ENCODE peak calls at places on chromosome 13, in six cellular contexts. Z is astrocyte of the spinal cord, R is H54, S is epithelial cell of esophagus, E is neural progenitor cell, X is NCI-H510A treated with DMSO at 0.1 percent for 48 hours. H is an unnamed sample.

GRCh38 chr13:41054212-41054877 is 7.0 kb upstream of the WBP4 start:
- DNase-seq in Z (peak; percentile 61), R (no peak), S (peak; percentile 65), E (peak; percentile 57), X (no peak), H (peak; percentile 71)

GRCh38 chr13:41061914-41062837 is 867 bp downstream of the WBP4 start:
- DNase-seq in Z (peak; percentile 81), R (no peak), S (peak; percentile 80), E (no peak), X (no peak), H (peak; percentile 47)

GRCh38 chr13:70792121-70792520 is 683.9 kb upstream of the KLHL1 start:
- DNase-seq in Z (no peak), R (no peak), S (no peak), E (peak; percentile 5), X (no peak), H (no peak)

GRCh38 chr13:95924389-95924994 is 128.7 kb downstream of the UGGT2 start:
- DNase-seq in Z (peak; percentile 86), R (peak; percentile 66), S (peak; percentile 91), E (no peak), X (no peak), H (peak; percentile 83)

GRCh38 chr13:32261567-32261966 is 53.6 kb downstream of the ZAR1L start:
- DNase-seq in Z (peak; percentile 86), R (peak; percentile 9), S (peak; percentile 75), E (no peak), X (peak; percentile 33), H (peak; percentile 82)

GRCh38 chr13:75603038-75603437 is 33.1 kb upstream of the LMO7 start:
- DNase-seq in Z (no peak), R (no peak), S (no peak), E (no peak), X (no peak), H (no peak)

GRCh38 chr13:101751488-101751887 is 299.0 kb downstream of the ITGBL1 start:
- DNase-seq in Z (peak; percentile 70), R (peak; percentile 26), S (peak; percentile 75), E (no peak), X (peak; percentile 28), H (peak; percentile 67)

GRCh38 chr13:98922306-98922705 is 55.6 kb downstream of the DOCK9 start:
- DNase-seq in Z (no peak), R (no peak), S (no peak), E (no peak), X (no peak), H (peak; percentile 73)

GRCh38 chr13:24741016-24741662 is 22.8 kb upstream of the RNF17 start:
- DNase-seq in Z (no peak), R (peak; percentile 21), S (peak; percentile 22), E (no peak), X (no peak), H (no peak)

GRCh38 chr13:49300716-49301589 is 53.2 kb downstream of the CDADC1 start:
- DNase-seq in Z (peak; percentile 75), R (peak; percentile 45), S (peak; percentile 71), E (peak; percentile 73), X (peak; percentile 73), H (peak; percentile 78)

GRCh38 chr13:35599385-35599784 is 122.9 kb upstream of the MAB21L1 start:
- DNase-seq in Z (no peak), R (no peak), S (peak; percentile 87), E (peak; percentile 6), X (no peak), H (no peak)

GRCh38 chr13:33855371-33855895 is 37.5 kb downstream of the RFC3 start:
- DNase-seq in Z (no peak), R (no peak), S (no peak), E (no peak), X (no peak), H (no peak)

GRCh38 chr13:46893820-46894533 is 2.9 kb downstream of the HTR2A start:
- DNase-seq in Z (peak; percentile 82), R (peak; percentile 42), S (peak; percentile 40), E (peak; percentile 90), X (no peak), H (peak; percentile 87)

GRCh38 chr13:105513448-105513847 is 1022.0 kb downstream of the EFNB2 start:
- DNase-seq in Z (no peak), R (no peak), S (no peak), E (peak; percentile 7), X (no peak), H (no peak)

GRCh38 chr13:41306271-41307150 is 4.6 kb upstream of the NAA16 start:
- DNase-seq in Z (peak; percentile 63), R (no peak), S (no peak), E (no peak), X (no peak), H (no peak)

GRCh38 chr13:75129331-75129730 is 352.6 kb downstream of the TBC1D4 start:
- DNase-seq in Z (no peak), R (no peak), S (no peak), E (no peak), X (no peak), H (no peak)

GRCh38 chr13:36834299-36834698 is 15.3 kb downstream of the RFXAP start:
- DNase-seq in Z (no peak), R (no peak), S (peak; percentile 19), E (no peak), X (no peak), H (no peak)

GRCh38 chr13:42769650-42770049 is 11.7 kb upstream of the FAM216B start:
- DNase-seq in Z (no peak), R (no peak), S (no peak), E (no peak), X (no peak), H (no peak)

GRCh38 chr13:98370261-98370660 is 193.2 kb upstream of the RNF113B start:
- DNase-seq in Z (no peak), R (no peak), S (no peak), E (no peak), X (no peak), H (no peak)

GRCh38 chr13:80235559-80236296 is 105.2 kb downstream of the SPRY2 start:
- DNase-seq in Z (peak; percentile 47), R (peak; percentile 14), S (peak; percentile 69), E (no peak), X (no peak), H (peak; percentile 73)

GRCh38 chr13:86633346-86633745 is 834.1 kb upstream of the SLITRK6 start:
- DNase-seq in Z (no peak), R (no peak), S (no peak), E (no peak), X (no peak), H (no peak)